ENCODE peak calls at places on chromosomes 2 and 18, in four cellular contexts. I, M, U and R are unnamed samples.

GRCh38 chr2:38277245-38278119 is 99.6 kb downstream of the ATL2 start:
- DNase-seq in U (no peak), I (no peak), M (peak), R (no peak)

GRCh38 chr2:174180165-174180724 is 68.1 kb downstream of the OLA1 start:
- DNase-seq in U (no peak), M (no peak), I (no peak), R (no peak)

GRCh38 chr18:79529991-79530390 is 134.3 kb downstream of the NFATC1 start:
- DNase-seq in U (peak), I (no peak), M (no peak), R (no peak)

GRCh38 chr2:147806846-147807245 is 38.0 kb upstream of the ACVR2A start:
- DNase-seq in I (no peak), U (no peak), M (no peak), R (no peak)

GRCh38 chr2:19351499-19351898 is 6.9 kb downstream of the OSR1 start:
- DNase-seq in M (no peak), U (no peak), I (no peak), R (no peak)

GRCh38 chr2:7102831-7103230 is 185.6 kb downstream of the RNF144A start:
- DNase-seq in M (no peak), U (no peak), I (no peak), R (no peak)

GRCh38 chr2:163265562-163265961 is 427.0 kb upstream of the KCNH7 start:
- DNase-seq in M (no peak), U (no peak), I (no peak), R (no peak)

GRCh38 chr2:191836853-191837769 is 9.8 kb downstream of the CAVIN2 start:
- DNase-seq in I (no peak), U (peak), M (no peak), R (no peak)

GRCh38 chr18:9960263-9960904 is 46.6 kb downstream of the VAPA start:
- DNase-seq in U (no peak), I (no peak), M (no peak), R (no peak)